ENCODE peak calls at places on chromosomes 12 and 14, in nine cellular contexts. E is HepG2, D is IMR-90, V is right lobe of liver, Y is right atrium auricular region, C is SK-N-SH, M is suprapubic skin, B is heart right ventricle, Z is left ventricle myocardium inferior. Q is an unnamed sample. For H3K4me1, the result is how much of the 10 kb centered on the place peaks cover.

GRCh38 chr12:6171409-6172015 is 28.7 kb upstream of the CD9 start:
- DNase-seq in E (no peak), D (no peak), V (no peak), Y (peak), C (no peak), M (no peak), B (peak), Z (peak), Q (no peak)

GRCh38 chr12:97222391-97222790 is 240.2 kb upstream of the RMST start:
- DNase-seq in E (no peak), D (no peak), V (no peak), Y (no peak), C (no peak), M (no peak), B (no peak), Z (no peak), Q (no peak)

GRCh38 chr12:57214398-57214781 is 2.2 kb upstream of the NXPH4 start:
- DNase-seq in E (peak), D (peak), V (peak), Y (no peak), C (peak), M (no peak), B (peak), Z (peak), Q (peak)

GRCh38 chr14:97113339-97113738 is 316.2 kb downstream of the VRK1 start:
- DNase-seq in E (no peak), D (no peak), V (no peak), Y (no peak), C (no peak), M (no peak), B (no peak), Z (no peak), Q (no peak)

GRCh38 chr14:73887116-73887490 is 444 bp downstream of the ZNF410 start:
- DNase-seq in E (peak), D (peak), V (no peak), Y (no peak), C (no peak), M (no peak), B (no peak), Z (no peak), Q (no peak)

GRCh38 chr14:59281613-59282012 is 93.1 kb downstream of the DAAM1 start:
- DNase-seq in E (no peak), D (peak), V (no peak), Y (no peak), C (no peak), M (no peak), B (no peak), Z (no peak), Q (no peak)

GRCh38 chr12:94875525-94875924 is 128.0 kb downstream of the NDUFA12 start:
- DNase-seq in E (peak), D (no peak), V (no peak), Y (no peak), C (peak), M (no peak), B (no peak), Z (no peak), Q (no peak)

GRCh38 chr14:65916055-65916454 is 503.5 kb downstream of the FUT8 start:
- DNase-seq in E (no peak), D (no peak), V (no peak), Y (no peak), C (no peak), M (no peak), B (no peak), Z (no peak), Q (no peak)

GRCh38 chr14:74577247-74577947 is 34.6 kb downstream of the LTBP2 start:
- DNase-seq in E (no peak), D (peak), V (no peak), Y (peak), C (no peak), M (no peak), B (no peak), Z (no peak), Q (peak)

GRCh38 chr12:67760586-67761275 is 112.2 kb downstream of the DYRK2 start:
- DNase-seq in E (no peak), D (peak), V (no peak), Y (no peak), C (no peak), M (no peak), B (no peak), Z (no peak), Q (no peak)

GRCh38 chr12:115611477-115611876 is 666.0 kb downstream of the MED13L start:
- DNase-seq in E (no peak), D (no peak), V (no peak), Y (no peak), C (peak), M (no peak), B (peak), Z (peak), Q (no peak)

GRCh38 chr12:132779781-132780353 is 18.2 kb upstream of the ANKLE2 start:
- DNase-seq in E (no peak), D (no peak), V (no peak), Y (no peak), C (no peak), M (no peak), B (no peak), Z (no peak), Q (no peak)

GRCh38 chr14:68230941-68231717 is 411.6 kb downstream of the RAD51B start:
- DNase-seq in E (no peak), D (peak), V (peak), Y (no peak), C (no peak), M (no peak), B (no peak), Z (no peak), Q (no peak)

GRCh38 chr12:4274960-4275868 is 1.7 kb downstream of the CCND2 start:
- DNase-seq in E (no peak), D (peak), V (no peak), Y (no peak), C (no peak), M (no peak), B (no peak), Z (no peak), Q (peak)

GRCh38 chr12:41189395-41190251 is 1.5 kb downstream of the PDZRN4 start:
- DNase-seq in E (no peak), D (no peak), V (no peak), Y (no peak), C (peak), M (no peak), B (no peak), Z (no peak), Q (no peak)

GRCh38 chr12:14892726-14893442 is 7.2 kb upstream of the MGP start:
- DNase-seq in E (peak), D (peak), V (no peak), Y (peak), C (no peak), M (no peak), B (peak), Z (no peak), Q (no peak)

GRCh38 chr12:42213954-42214426 is 24.1 kb downstream of the YAF2 start:
- DNase-seq in E (no peak), D (peak), V (no peak), Y (peak), C (no peak), M (no peak), B (peak), Z (peak), Q (no peak)

GRCh38 chr12:45122776-45123380 is 72.0 kb upstream of the DBX2 start:
- DNase-seq in E (peak), D (peak), V (no peak), Y (no peak), C (peak), M (no peak), B (no peak), Z (no peak), Q (no peak)

GRCh38 chr12:29783773-29784666 is at the start of gene TMTC1:
- DNase-seq in E (no peak), D (peak), V (peak), Y (peak), C (peak), M (peak), B (peak), Z (peak), Q (peak)

GRCh38 chr12:26251600-26251999 is 56.2 kb downstream of the SSPN start:
- DNase-seq in E (no peak), D (no peak), V (no peak), Y (peak), C (no peak), M (no peak), B (peak), Z (peak), Q (no peak)

GRCh38 chr12:101552277-101552676 is 42.5 kb upstream of the MYBPC1 start:
- DNase-seq in E (no peak), D (peak), V (no peak), Y (peak), C (no peak), M (no peak), B (no peak), Z (no peak), Q (no peak)

GRCh38 chr12:116323696-116324386 is 46.3 kb upstream of the MED13L start:
- DNase-seq in E (no peak), D (no peak), V (no peak), Y (no peak), C (no peak), M (no peak), B (no peak), Z (no peak), Q (no peak)

GRCh38 chr12:117986705-117987469 is 18.1 kb upstream of the KSR2 start:
- DNase-seq in E (no peak), D (peak), V (no peak), Y (no peak), C (no peak), M (no peak), B (no peak), Z (no peak), Q (no peak)

GRCh38 chr12:27972721-27973120 is at the start of gene PTHLH:
- DNase-seq in E (no peak), D (no peak), V (no peak), Y (no peak), C (no peak), M (no peak), B (no peak), Z (no peak), Q (no peak)

GRCh38 chr14:34933301-34933700 is 49.5 kb upstream of the SRP54 start:
- DNase-seq in E (no peak), D (no peak), V (no peak), Y (no peak), C (no peak), M (no peak), B (no peak), Z (no peak), Q (no peak)

GRCh38 chr12:122161682-122162081 is 12.3 kb downstream of the IL31 start:
- DNase-seq in E (no peak), D (no peak), V (no peak), Y (no peak), C (no peak), M (no peak), B (no peak), Z (no peak), Q (no peak)

GRCh38 chr14:33959692-33960151 is 8.8 kb upstream of the EGLN3 start:
- DNase-seq in E (no peak), D (no peak), V (no peak), Y (no peak), C (peak), M (no peak), B (no peak), Z (no peak), Q (no peak)

GRCh38 chr12:131202592-131203378 is 249.1 kb downstream of the ADGRD1 start:
- DNase-seq in E (no peak), D (no peak), V (no peak), Y (peak), C (peak), M (no peak), B (no peak), Z (no peak), Q (peak)

DNA sequence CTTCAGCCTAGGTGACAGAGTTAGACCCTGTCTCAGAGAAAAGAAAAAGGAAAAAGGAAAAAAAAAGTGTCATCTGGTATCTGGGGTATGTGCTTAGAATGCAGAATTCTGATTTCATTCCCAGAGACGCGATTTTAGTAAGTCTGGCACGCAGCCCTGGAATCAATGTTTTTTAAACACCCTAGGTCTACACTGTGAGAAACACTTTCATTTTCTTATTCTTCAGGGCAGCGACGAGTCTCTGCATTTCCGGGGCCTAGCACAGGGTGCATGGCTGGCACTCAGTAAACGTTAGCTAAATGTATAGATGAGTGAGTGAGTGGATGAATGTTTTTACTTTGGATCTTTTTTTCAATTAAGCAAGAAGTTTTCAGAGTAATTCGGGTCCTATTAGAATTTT is 243.7 kb upstream of the PWP1 start:
- DNase-seq in E (no peak), D (peak), V (peak), Y (no peak), C (no peak), M (no peak), B (no peak), Z (no peak), Q (peak)
- H3K4me3 ChIP-seq in E (no peak), D (peak), V (peak), Y (no peak), C (no peak), M (peak), B (no peak), Z (no peak), Q (no peak)

GRCh38 chr14:56413721-56414120 is 165.9 kb upstream of the TMEM260 start:
- DNase-seq in E (no peak), D (no peak), V (no peak), Y (no peak), C (no peak), M (no peak), B (no peak), Z (no peak), Q (no peak)
- H3K4me1 ChIP-seq in E (under half), D (under half), V (under half), Y (under half), C (under half), M (under half), B (under half), Z (under half), Q (under half)

DNA sequence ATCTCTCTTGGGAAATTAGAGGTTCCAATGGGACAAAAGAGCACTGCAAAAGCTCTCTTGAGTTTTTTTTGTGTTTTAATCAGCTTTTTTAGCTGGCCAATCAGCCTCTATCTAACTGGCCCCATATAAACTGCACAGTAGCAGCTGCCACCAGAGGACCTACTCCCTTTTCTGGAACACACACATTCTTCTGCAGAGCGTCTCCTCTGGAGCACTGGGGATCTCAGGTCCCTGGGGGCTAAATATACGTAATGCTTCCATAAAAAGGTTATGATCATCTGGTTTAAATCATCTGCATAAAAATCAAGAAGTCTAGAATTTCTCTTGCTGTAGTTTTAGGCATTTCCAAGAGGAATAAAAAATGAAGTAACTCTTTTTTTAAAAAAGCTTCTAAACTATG is 32.3 kb downstream of the TSPAN8 start:
- DNase-seq in E (peak), D (no peak), V (no peak), Y (no peak), C (peak), M (no peak), B (no peak), Z (no peak), Q (no peak)
- TF ChIP-seq CTCF in E (peak), D (no peak), V (peak), Y (peak), C (no peak), M (no peak), B (no peak), Z (no peak), Q (no peak)

GRCh38 chr12:10132971-10133370 is 3.0 kb upstream of the CLEC7A start:
- DNase-seq in E (no peak), D (no peak), V (no peak), Y (no peak), C (no peak), M (no peak), B (no peak), Z (no peak), Q (no peak)

GRCh38 chr12:10126401-10126800 is 3.6 kb downstream of the CLEC7A start:
- DNase-seq in E (no peak), D (no peak), V (no peak), Y (no peak), C (no peak), M (no peak), B (no peak), Z (no peak), Q (no peak)

GRCh38 chr12:10130042-10130441 is at the start of gene CLEC7A:
- DNase-seq in E (no peak), D (no peak), V (no peak), Y (no peak), C (no peak), M (no peak), B (no peak), Z (no peak), Q (no peak)

GRCh38 chr12:10131101-10131632 is 1.2 kb upstream of the CLEC7A start:
- DNase-seq in E (no peak), D (no peak), V (no peak), Y (no peak), C (no peak), M (no peak), B (no peak), Z (no peak), Q (no peak)

GRCh38 chr12:10128687-10129086 is 1.3 kb downstream of the CLEC7A start:
- DNase-seq in E (no peak), D (no peak), V (no peak), Y (no peak), C (no peak), M (no peak), B (no peak), Z (no peak), Q (no peak)
- H3K4me3 ChIP-seq in E (no peak), D (no peak), V (no peak), Y (no peak), C (no peak), M (no peak), B (peak), Z (no peak), Q (peak)

GRCh38 chr14:105179191-105179590 is 1.9 kb downstream of the NUDT14 start:
- DNase-seq in E (no peak), D (no peak), V (no peak), Y (no peak), C (no peak), M (no peak), B (no peak), Z (no peak), Q (no peak)

GRCh38 chr14:105178868-105179140 is 2.3 kb downstream of the NUDT14 start:
- DNase-seq in E (no peak), D (no peak), V (no peak), Y (no peak), C (no peak), M (no peak), B (no peak), Z (no peak), Q (no peak)

GRCh38 chr14:105177082-105177481 is 4.0 kb downstream of the NUDT14 start:
- DNase-seq in E (no peak), D (no peak), V (no peak), Y (no peak), C (no peak), M (no peak), B (no peak), Z (no peak), Q (no peak)

GRCh38 chr14:105176513-105176912 is 4.6 kb downstream of the NUDT14 start:
- DNase-seq in E (no peak), D (no peak), V (no peak), Y (no peak), C (no peak), M (no peak), B (no peak), Z (no peak), Q (no peak)

GRCh38 chr14:105178069-105178867 is 2.8 kb downstream of the NUDT14 start:
- DNase-seq in E (no peak), D (no peak), V (no peak), Y (no peak), C (no peak), M (no peak), B (no peak), Z (no peak), Q (no peak)
- H3K4me1 ChIP-seq in E (under half), D (under half), V (under half), Y (under half), C (under half), M (under half), B (under half), Z (under half), Q (half or more)